ENCODE peak calls at places on chromosomes 6 and 20, in ten cellular contexts. H is bronchial epithelial cell, I is fibroblast of mammary gland, R is left ventricle myocardium inferior, E is foreskin fibroblast, T is WERI-Rb-1, N is MM.1S, O is fibroblast of lung, V is ovary, S is A549. A is an unnamed sample.

GRCh38 chr6:49919935-49920644 is 43.9 kb downstream of the DEFB114 start:
- DNase-seq in H (no peak), I (no peak), R (no peak), E (no peak), T (no peak), N (no peak), O (no peak), V (no peak), S (no peak), A (no peak)

GRCh38 chr20:32348207-32348606 is 9.9 kb upstream of the ASXL1 start:
- DNase-seq in H (no peak), I (no peak), R (no peak), E (no peak), T (no peak), N (no peak), O (no peak), V (no peak), S (no peak), A (no peak)

GRCh38 chr6:170088349-170088951 is 202.4 kb downstream of the DLL1 start:
- DNase-seq in H (no peak), I (no peak), R (peak), E (no peak), T (no peak), N (no peak), O (no peak), V (peak), S (no peak), A (no peak)

GRCh38 chr20:3670945-3671344 is 7.7 kb upstream of the GFRA4 start:
- DNase-seq in H (no peak), I (no peak), R (no peak), E (no peak), T (no peak), N (no peak), O (no peak), V (no peak), S (no peak), A (no peak)

GRCh38 chr20:4811661-4812181 is 90.0 kb downstream of the PRND start:
- DNase-seq in H (no peak), I (no peak), R (peak), E (no peak), T (no peak), N (no peak), O (no peak), V (no peak), S (no peak), A (no peak)

GRCh38 chr6:107800564-107801164 is 23.4 kb downstream of the SCML4 start:
- DNase-seq in H (peak), I (no peak), R (no peak), E (peak), T (no peak), N (no peak), O (no peak), V (no peak), S (no peak), A (peak)

GRCh38 chr20:10447028-10447427 is 11.9 kb downstream of the SLX4IP start:
- DNase-seq in H (peak), I (peak), R (no peak), E (peak), T (no peak), N (peak), O (peak), V (no peak), S (peak), A (peak)

GRCh38 chr6:118100763-118101162 is 193.7 kb downstream of the SLC35F1 start:
- DNase-seq in H (no peak), I (no peak), R (no peak), E (no peak), T (no peak), N (no peak), O (peak), V (no peak), S (no peak), A (no peak)

DNA sequence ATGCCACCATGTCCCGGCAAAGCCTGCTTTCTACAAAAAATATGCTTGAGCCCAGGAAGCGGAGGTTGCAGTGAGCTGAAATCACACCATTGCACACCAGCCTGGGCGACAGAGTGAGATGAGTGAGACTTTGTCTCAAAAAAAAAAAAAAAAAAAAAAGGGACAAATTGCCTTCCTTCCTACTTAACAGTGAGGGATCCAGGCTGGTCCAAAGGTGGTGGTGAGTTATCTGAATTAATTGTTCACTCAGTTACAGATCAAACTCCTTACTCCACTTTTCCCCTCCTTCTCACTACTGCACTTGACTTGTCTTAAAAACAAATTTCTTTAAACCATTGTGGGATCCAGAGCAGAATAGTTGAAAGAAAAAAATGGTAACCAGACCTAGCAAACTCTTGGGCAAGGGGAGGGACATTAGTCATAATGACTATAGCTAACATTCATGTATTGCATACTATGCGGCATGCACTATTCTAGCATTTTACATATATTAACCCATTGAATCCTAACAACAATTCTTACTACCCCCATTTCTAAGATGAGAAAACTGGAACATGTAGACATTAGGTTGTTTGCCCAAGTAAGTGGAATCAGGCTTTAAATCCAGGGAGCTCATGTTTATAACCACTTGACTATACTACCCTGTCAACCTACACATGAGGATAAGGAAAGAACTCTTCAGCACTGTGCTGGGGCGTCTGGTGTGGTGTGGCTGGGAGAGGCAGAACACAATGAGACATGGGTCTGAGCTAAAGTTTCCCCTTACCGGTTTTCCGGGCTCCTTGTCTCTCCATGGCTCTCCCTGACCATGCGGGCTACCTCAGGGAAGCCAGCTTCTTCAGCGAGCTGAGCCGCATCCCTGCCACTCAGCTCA is 1.5 kb downstream of the GPANK1 start:
- DNase-seq in H (peak), I (peak), R (no peak), E (peak), T (no peak), N (no peak), O (peak), V (no peak), S (no peak), A (peak)
- H3K4me3 ChIP-seq in H (no peak), I (peak), R (peak), E (peak), T (peak), N (peak), O (peak), V (peak), S (no peak), A (peak)

DNA sequence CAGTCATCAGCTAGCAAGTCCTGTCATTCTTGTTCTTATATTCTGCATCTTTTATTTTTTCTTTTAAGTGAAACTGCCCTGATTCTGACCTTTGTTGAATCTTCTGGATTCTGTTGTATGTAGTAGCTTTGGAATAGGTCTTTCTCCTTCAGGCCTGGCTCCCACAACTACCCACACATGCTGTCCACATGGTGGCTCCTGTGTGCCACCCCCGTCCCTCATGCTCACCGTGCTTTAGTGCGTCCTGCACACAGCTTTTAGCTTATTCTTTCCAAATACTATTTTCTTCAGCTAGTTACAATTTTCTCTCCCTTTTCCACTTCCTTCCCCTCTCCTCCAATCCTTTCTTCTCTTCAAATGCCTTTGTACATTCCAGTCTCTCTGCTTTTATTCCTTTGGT is 61.8 kb downstream of the CTNNBL1 start:
- DNase-seq in H (no peak), I (peak), R (peak), E (peak), T (peak), N (no peak), O (no peak), V (no peak), S (no peak), A (no peak)
- TF ChIP-seq CTCF in H (no peak), I (no peak), R (peak), E (no peak), T (peak), N (no peak), O (peak), V (no peak), S (no peak), A (no peak)

GRCh38 chr6:81148726-81149125 is 603.8 kb downstream of the TENT5A start:
- DNase-seq in H (no peak), I (no peak), R (no peak), E (no peak), T (no peak), N (no peak), O (peak), V (no peak), S (no peak), A (no peak)
- H3K4me3 ChIP-seq in H (no peak), I (no peak), R (no peak), E (no peak), T (no peak), N (no peak), O (no peak), V (no peak), S (no peak), A (no peak)

GRCh38 chr6:7672066-7673062 is 53.5 kb upstream of the BMP6 start:
- DNase-seq in H (no peak), I (peak), R (no peak), E (peak), T (peak), N (no peak), O (no peak), V (no peak), S (no peak), A (peak)

GRCh38 chr6:7671581-7671980 is 54.3 kb upstream of the BMP6 start:
- DNase-seq in H (no peak), I (peak), R (no peak), E (peak), T (no peak), N (no peak), O (peak), V (no peak), S (no peak), A (peak)

GRCh38 chr6:7671076-7671475 is 54.8 kb upstream of the BMP6 start:
- DNase-seq in H (peak), I (peak), R (no peak), E (peak), T (no peak), N (no peak), O (peak), V (no peak), S (no peak), A (peak)

GRCh38 chr6:7673063-7673536 is 52.8 kb upstream of the BMP6 start:
- DNase-seq in H (peak), I (peak), R (peak), E (peak), T (peak), N (no peak), O (peak), V (peak), S (no peak), A (peak)

DNA sequence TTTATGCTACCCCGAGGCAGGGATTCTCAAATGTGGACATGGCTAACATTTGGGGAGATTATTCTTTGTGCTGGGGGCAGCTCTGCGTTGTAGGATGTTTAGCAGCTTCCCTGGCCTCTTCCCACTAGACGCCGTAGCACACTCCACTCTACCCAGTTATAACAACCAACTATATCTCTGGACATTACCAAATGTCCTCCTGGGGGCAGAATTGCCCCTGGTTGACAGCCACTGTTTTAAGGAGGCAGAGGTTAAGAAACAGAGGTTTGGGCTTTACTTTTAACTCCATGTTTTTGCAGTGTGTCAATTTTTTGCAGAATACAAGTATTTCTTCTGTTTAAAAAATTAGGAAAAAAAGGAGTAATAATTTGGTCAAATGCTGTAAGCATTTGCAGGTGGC is 56.2 kb upstream of the BMP6 start:
- DNase-seq in H (no peak), I (no peak), R (no peak), E (no peak), T (no peak), N (no peak), O (no peak), V (no peak), S (no peak), A (no peak)
- TF ChIP-seq CTCF in H (no peak), I (no peak), R (no peak), E (no peak), T (no peak), N (no peak), O (no peak), V (no peak), S (peak), A (no peak)

A was measured in fibroblast of the aortic adventitia.